ENCODE peak calls at places on chromosomes 12 and 14, in seven cellular contexts. K is A549, L is GM12878, N is K562, U is H1, I is SK-N-SH, T is HepG2. M is an unnamed sample.

GRCh38 chr12:111444314-111444705 is 38.6 kb downstream of the SH2B3 start:
- DNase-seq in K (no peak), L (peak; percentile 86), N (no peak), U (no peak), I (no peak), T (no peak), M (no peak)

GRCh38 chr12:52235001-52235760 is 2.1 kb downstream of the KRT7 start:
- DNase-seq in K (peak; percentile 32), L (no peak), N (no peak), U (no peak), I (peak; percentile 16), T (no peak), M (no peak)

GRCh38 chr12:53004178-53004577 is 2.1 kb upstream of the EIF4B start:
- DNase-seq in K (peak; percentile 47), L (no peak), N (peak; percentile 17), U (no peak), I (no peak), T (no peak), M (no peak)

GRCh38 chr12:106634206-106634605 is 51.4 kb downstream of the RFX4 start:
- DNase-seq in K (no peak), L (no peak), N (no peak), U (no peak), I (no peak), T (no peak), M (no peak)

GRCh38 chr12:66149702-66150398 is 19.3 kb upstream of the LLPH start:
- DNase-seq in K (no peak), L (no peak), N (peak; percentile 52), U (no peak), I (no peak), T (no peak), M (no peak)

GRCh38 chr14:91387135-91387849 is 30.3 kb downstream of the CCDC88C start:
- DNase-seq in K (no peak), L (no peak), N (no peak), U (no peak), I (no peak), T (no peak), M (peak; percentile 40)

GRCh38 chr14:59069455-59069854 is 119.0 kb upstream of the DAAM1 start:
- DNase-seq in K (no peak), L (no peak), N (no peak), U (no peak), I (no peak), T (peak; percentile 77), M (no peak)

GRCh38 chr12:10562306-10562933 is 51.0 kb downstream of the MAGOHB start:
- DNase-seq in K (peak; percentile 53), L (no peak), N (peak; percentile 41), U (no peak), I (peak; percentile 20), T (peak; percentile 16), M (peak; percentile 54)

GRCh38 chr12:52050771-52051541 is at the start of gene NR4A1:
- DNase-seq in K (peak; percentile 98), L (peak; percentile 49), N (peak; percentile 93), U (no peak), I (peak; percentile 98), T (peak; percentile 85), M (peak; percentile 95)

GRCh38 chr14:91317381-91318313 is 73.1 kb upstream of the GPR68 start:
- DNase-seq in K (no peak), L (no peak), N (no peak), U (no peak), I (no peak), T (no peak), M (no peak)

GRCh38 chr14:57526942-57527341 is 33.3 kb upstream of the CCDC198 start:
- DNase-seq in K (peak; percentile 7), L (no peak), N (peak; percentile 3), U (peak; percentile 34), I (no peak), T (peak; percentile 12), M (no peak)

GRCh38 chr14:102320033-102320660 is 601 bp downstream of the ZNF839 start:
- DNase-seq in K (no peak), L (no peak), N (peak; percentile 24), U (no peak), I (no peak), T (no peak), M (peak; percentile 56)

GRCh38 chr12:89230376-89231101 is 121.8 kb downstream of the DUSP6 start:
- DNase-seq in K (no peak), L (no peak), N (no peak), U (no peak), I (no peak), T (peak; percentile 17), M (no peak)

GRCh38 chr14:105882626-105883025 is 356.2 kb downstream of the TMEM121 start:
- DNase-seq in K (no peak), L (no peak), N (no peak), U (no peak), I (no peak), T (no peak), M (no peak)

GRCh38 chr14:60090864-60091519 is 731 bp upstream of the PCNX4 start:
- DNase-seq in K (peak; percentile 58), L (no peak), N (peak; percentile 81), U (no peak), I (peak; percentile 50), T (no peak), M (peak; percentile 64)

GRCh38 chr12:96907681-96908163 is 665 bp downstream of the NEDD1 start:
- DNase-seq in K (peak; percentile 26), L (no peak), N (peak; percentile 47), U (no peak), I (peak; percentile 42), T (peak; percentile 15), M (peak; percentile 25)

GRCh38 chr12:130953783-130954543 is at the start of gene ADGRD1:
- DNase-seq in K (peak; percentile 25), L (no peak), N (peak; percentile 58), U (no peak), I (no peak), T (no peak), M (peak; percentile 3)

GRCh38 chr12:5808956-5809355 is 136.1 kb downstream of the ANO2 start:
- DNase-seq in K (no peak), L (no peak), N (no peak), U (no peak), I (no peak), T (no peak), M (peak; percentile 85)

GRCh38 chr12:130155416-130156073 is 6.7 kb upstream of the FZD10 start:
- DNase-seq in K (no peak), L (no peak), N (no peak), U (no peak), I (no peak), T (no peak), M (no peak)

GRCh38 chr14:68619805-68620574 is 172.9 kb downstream of the ZFP36L1 start:
- DNase-seq in K (peak; percentile 42), L (no peak), N (peak; percentile 92), U (no peak), I (no peak), T (peak; percentile 71), M (peak; percentile 73)

GRCh38 chr12:58896278-58896677 is 24.0 kb downstream of the LRIG3 start:
- DNase-seq in K (no peak), L (no peak), N (no peak), U (no peak), I (no peak), T (no peak), M (no peak)

GRCh38 chr12:32149489-32149888 is 42.8 kb downstream of the BICD1 start:
- DNase-seq in K (no peak), L (no peak), N (no peak), U (no peak), I (no peak), T (no peak), M (no peak)
- TF ChIP-seq RFX5 in K (no peak), L (no peak), N (no peak), U (no peak), I (no peak), T (no peak), M (no peak)

GRCh38 chr14:64549805-64550538 is at the start of gene PPP1R36:
- DNase-seq in K (no peak), L (no peak), N (peak; percentile 5), U (no peak), I (peak; percentile 71), T (no peak), M (no peak)
- H3K4me3 ChIP-seq in K (no peak within 1 kb of the TSS), L (no peak within 1 kb of the TSS), N (no peak within 1 kb of the TSS), U (peak within 1 kb of the TSS; percentile 64), I (no peak within 1 kb of the TSS), T (no peak within 1 kb of the TSS), M (no peak within 1 kb of the TSS)

DNA sequence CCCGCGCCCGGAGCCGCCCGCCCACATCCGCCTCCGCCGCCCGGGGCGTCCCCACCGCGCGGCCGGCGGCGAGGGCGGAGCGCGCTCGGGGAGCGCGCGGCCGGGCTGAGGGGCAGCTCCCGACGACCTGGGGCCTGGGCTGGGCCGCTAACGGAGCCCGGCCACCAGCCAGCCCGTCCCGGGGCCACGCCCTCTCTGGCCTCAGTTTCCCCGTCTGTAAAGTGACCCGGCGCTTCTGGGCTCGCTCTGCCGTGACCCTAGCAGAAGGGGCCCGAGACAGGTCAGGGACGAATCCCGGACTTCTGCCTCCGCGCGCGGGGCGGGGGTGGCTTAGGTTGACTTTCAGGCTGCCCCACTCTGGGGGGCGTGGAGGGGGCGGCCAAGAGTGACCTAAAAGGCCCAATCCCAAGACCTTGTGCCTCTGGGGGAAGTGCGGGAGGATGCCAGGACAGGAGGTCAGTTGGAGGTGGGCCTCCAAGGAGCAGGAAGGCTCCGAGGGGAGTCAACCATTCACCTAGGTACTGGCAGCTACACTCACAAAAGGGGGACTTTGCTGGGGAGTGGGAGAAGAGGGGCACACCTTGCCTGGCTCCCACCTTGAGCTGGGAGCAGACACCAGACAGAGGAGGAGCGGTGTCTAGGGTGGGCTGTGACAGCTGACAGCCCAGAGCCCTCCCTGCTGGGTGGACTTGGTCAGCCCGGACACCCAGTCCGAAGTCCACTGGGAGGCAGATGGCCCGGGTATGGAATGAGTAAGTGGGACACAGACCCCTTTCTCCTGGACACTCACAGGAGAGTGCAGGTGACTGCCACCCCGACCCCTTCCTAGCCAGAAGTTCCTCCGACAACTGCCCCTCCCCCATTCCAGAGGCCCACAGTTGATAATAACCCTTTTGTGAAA is 483 bp upstream of the AKT1 start:
- DNase-seq in K (no peak), L (no peak), N (peak; percentile 67), U (no peak), I (peak; percentile 94), T (peak; percentile 60), M (no peak)
- TF ChIP-seq RFX5 in K (no peak), L (no peak), N (no peak), U (no peak), I (no peak), T (no peak), M (no peak)

GRCh38 chr12:127516467-127516866 is 750.5 kb upstream of the TMEM132C start:
- DNase-seq in K (no peak), L (no peak), N (no peak), U (no peak), I (no peak), T (no peak), M (peak; percentile 10)

GRCh38 chr12:127515941-127516340 is 751.0 kb upstream of the TMEM132C start:
- DNase-seq in K (no peak), L (no peak), N (no peak), U (no peak), I (no peak), T (no peak), M (peak; percentile 10)

GRCh38 chr12:127519766-127520165 is 747.2 kb upstream of the TMEM132C start:
- DNase-seq in K (no peak), L (no peak), N (no peak), U (no peak), I (no peak), T (no peak), M (no peak)
- H3K4me3 ChIP-seq in K (no peak overlapping the region), L (no peak overlapping the region), N (no peak overlapping the region), U (no peak overlapping the region), I (no peak overlapping the region), T (no peak overlapping the region), M (no peak overlapping the region)